ENCODE peak calls at places on chromosomes 6 and 20, in eight cellular contexts. O is stimulated activated CD4-positive, alpha-beta T cell treated with anti-CD3 and anti-CD28 coated beads, Interleukin-1b, Interleukin-23, amount 100 ng/mL, for 1 hour; V is activated T-cell treated with anti-CD3 and anti-CD28 coated beads for 24 hours; X is COR-L47; C is AG09319; S is HTR-8/SVneo; K is foreskin keratinocyte; N is SK-N-SH. Z is an unnamed sample.

GRCh38 chr6:82248233-82248735 is 740 bp upstream of the IBTK start:
- DNase-seq in O (no peak), V (no peak), X (no peak), C (no peak), S (no peak), K (no peak), N (no peak), Z (peak; percentile 29)

GRCh38 chr6:131136021-131136847 is 967 bp downstream of the AKAP7 start:
- DNase-seq in O (no peak), V (no peak), X (no peak), C (no peak), S (peak; percentile 30), K (no peak), N (no peak), Z (peak; percentile 50)

GRCh38 chr20:46430921-46431712 is 24.7 kb upstream of the ELMO2 start:
- DNase-seq in O (no peak), V (no peak), X (no peak), C (no peak), S (no peak), K (no peak), N (no peak), Z (no peak)

GRCh38 chr20:36644032-36644712 is 1.8 kb downstream of the SLA2 start:
- DNase-seq in O (peak; percentile 18), V (peak; percentile 56), X (no peak), C (no peak), S (no peak), K (no peak), N (no peak), Z (no peak)

GRCh38 chr6:131083687-131084086 is 20.6 kb upstream of the EPB41L2 start:
- DNase-seq in O (no peak), V (no peak), X (no peak), C (no peak), S (no peak), K (no peak), N (no peak), Z (no peak)

GRCh38 chr6:73927421-73927820 is 231.4 kb downstream of the CD109 start:
- DNase-seq in O (no peak), V (no peak), X (no peak), C (no peak), S (no peak), K (no peak), N (no peak), Z (no peak)

GRCh38 chr20:36848078-36848660 is 27.8 kb upstream of the TLDC2 start:
- DNase-seq in O (no peak), V (no peak), X (no peak), C (peak; percentile 51), S (peak; percentile 76), K (no peak), N (no peak), Z (no peak)

GRCh38 chr6:101534821-101535220 is 141.3 kb downstream of the GRIK2 start:
- DNase-seq in O (no peak), V (no peak), X (no peak), C (no peak), S (no peak), K (no peak), N (no peak), Z (no peak)

GRCh38 chr6:151647871-151648639 is 154.2 kb downstream of the CCDC170 start:
- DNase-seq in O (no peak), V (no peak), X (no peak), C (no peak), S (no peak), K (no peak), N (no peak), Z (peak; percentile 15)

GRCh38 chr6:96304997-96305396 is 216.6 kb upstream of the UFL1 start:
- DNase-seq in O (no peak), V (no peak), X (no peak), C (no peak), S (no peak), K (peak; percentile 13), N (no peak), Z (peak; percentile 7)

GRCh38 chr6:52887912-52888535 is 21.5 kb downstream of the GSTA3 start:
- DNase-seq in O (no peak), V (no peak), X (no peak), C (no peak), S (no peak), K (no peak), N (no peak), Z (peak; percentile 11)

GRCh38 chr6:42727084-42727601 is 4.7 kb upstream of the PRPH2 start:
- DNase-seq in O (no peak), V (peak; percentile 1), X (no peak), C (no peak), S (no peak), K (no peak), N (no peak), Z (no peak)

GRCh38 chr6:156016186-156016976 is 560.7 kb upstream of the NOX3 start:
- DNase-seq in O (no peak), V (no peak), X (no peak), C (no peak), S (no peak), K (no peak), N (no peak), Z (peak; percentile 35)

GRCh38 chr20:34065260-34065659 is 46.8 kb downstream of the EIF2S2 start:
- DNase-seq in O (no peak), V (no peak), X (no peak), C (peak; percentile 52), S (no peak), K (peak; percentile 25), N (no peak), Z (peak; percentile 26)

GRCh38 chr6:134870677-134871498 is 79.0 kb downstream of the ALDH8A1 start:
- DNase-seq in O (no peak), V (no peak), X (no peak), C (no peak), S (no peak), K (peak; percentile 57), N (no peak), Z (peak; percentile 77)

GRCh38 chr6:6751615-6752014 is 163.1 kb downstream of the LY86 start:
- DNase-seq in O (no peak), V (peak; percentile 22), X (no peak), C (no peak), S (no peak), K (no peak), N (no peak), Z (peak; percentile 46)

GRCh38 chr6:13760948-13761347 is 49.3 kb upstream of the RANBP9 start:
- DNase-seq in O (no peak), V (no peak), X (no peak), C (peak; percentile 84), S (no peak), K (peak; percentile 36), N (no peak), Z (peak; percentile 82)

GRCh38 chr20:44039741-44040140 is 125.1 kb downstream of the TOX2 start:
- DNase-seq in O (no peak), V (no peak), X (no peak), C (no peak), S (no peak), K (no peak), N (no peak), Z (no peak)